ENCODE peak calls at places on chromosomes 13 and 19, in eight cellular contexts. One of them, this sample, is unnamed.

GRCh38 chr19:42363614-42364346 is 26.3 kb downstream of the CNFN start:
- DNase-seq in foreskin keratinocyte: no peak
- DNase-seq in brain microvascular endothelial cell: no peak
- DNase-seq in endothelial cell of umbilical vein: no peak
- DNase-seq in WTC11: no peak
- DNase-seq in heart left ventricle: no peak
- DNase-seq in CD8-positive, alpha-beta T cell: no peak
- DNase-seq in mucosa of descending colon: no peak
- DNase-seq in this sample: no peak

GRCh38 chr13:30618186-30618937 is 642 bp downstream of the USPL1 start:
- DNase-seq in foreskin keratinocyte: no peak
- DNase-seq in brain microvascular endothelial cell: no peak
- DNase-seq in endothelial cell of umbilical vein: peak
- DNase-seq in WTC11: no peak
- DNase-seq in heart left ventricle: peak
- DNase-seq in CD8-positive, alpha-beta T cell: peak
- DNase-seq in mucosa of descending colon: peak
- DNase-seq in this sample: no peak

GRCh38 chr13:68176486-68176885 is 946.4 kb upstream of the PCDH9 start:
- DNase-seq in foreskin keratinocyte: no peak
- DNase-seq in brain microvascular endothelial cell: peak
- DNase-seq in endothelial cell of umbilical vein: peak
- DNase-seq in WTC11: no peak
- DNase-seq in heart left ventricle: no peak
- DNase-seq in CD8-positive, alpha-beta T cell: no peak
- DNase-seq in mucosa of descending colon: no peak
- DNase-seq in this sample: no peak

GRCh38 chr19:16227837-16228636 is 30.3 kb downstream of the AP1M1 start:
- DNase-seq in foreskin keratinocyte: no peak
- DNase-seq in brain microvascular endothelial cell: no peak
- DNase-seq in endothelial cell of umbilical vein: no peak
- DNase-seq in WTC11: no peak
- DNase-seq in heart left ventricle: no peak
- DNase-seq in CD8-positive, alpha-beta T cell: no peak
- DNase-seq in mucosa of descending colon: no peak
- DNase-seq in this sample: no peak

GRCh38 chr13:101424381-101425155 is 8.3 kb upstream of the NALCN start:
- DNase-seq in foreskin keratinocyte: no peak
- DNase-seq in brain microvascular endothelial cell: no peak
- DNase-seq in endothelial cell of umbilical vein: peak
- DNase-seq in WTC11: no peak
- DNase-seq in heart left ventricle: no peak
- DNase-seq in CD8-positive, alpha-beta T cell: no peak
- DNase-seq in mucosa of descending colon: no peak
- DNase-seq in this sample: no peak

GRCh38 chr19:52946322-52947310 is 16.1 kb downstream of the ZNF816 start:
- DNase-seq in foreskin keratinocyte: no peak
- DNase-seq in brain microvascular endothelial cell: no peak
- DNase-seq in endothelial cell of umbilical vein: peak
- DNase-seq in WTC11: peak
- DNase-seq in heart left ventricle: no peak
- DNase-seq in CD8-positive, alpha-beta T cell: no peak
- DNase-seq in mucosa of descending colon: peak
- DNase-seq in this sample: no peak

GRCh38 chr13:97627566-97627965 is 193.6 kb downstream of the RAP2A start:
- DNase-seq in foreskin keratinocyte: no peak
- DNase-seq in brain microvascular endothelial cell: peak
- DNase-seq in endothelial cell of umbilical vein: no peak
- DNase-seq in WTC11: peak
- DNase-seq in heart left ventricle: peak
- DNase-seq in CD8-positive, alpha-beta T cell: no peak
- DNase-seq in mucosa of descending colon: no peak
- DNase-seq in this sample: no peak

GRCh38 chr19:19055701-19056100 is 8.1 kb upstream of the SLC25A42 start:
- DNase-seq in foreskin keratinocyte: no peak
- DNase-seq in brain microvascular endothelial cell: no peak
- DNase-seq in endothelial cell of umbilical vein: no peak
- DNase-seq in WTC11: no peak
- DNase-seq in heart left ventricle: no peak
- DNase-seq in CD8-positive, alpha-beta T cell: no peak
- DNase-seq in mucosa of descending colon: no peak
- DNase-seq in this sample: no peak

GRCh38 chr19:10270180-10270615 is 722 bp upstream of the ICAM1 start:
- DNase-seq in foreskin keratinocyte: no peak
- DNase-seq in brain microvascular endothelial cell: no peak
- DNase-seq in endothelial cell of umbilical vein: no peak
- DNase-seq in WTC11: no peak
- DNase-seq in heart left ventricle: peak
- DNase-seq in CD8-positive, alpha-beta T cell: peak
- DNase-seq in mucosa of descending colon: peak
- DNase-seq in this sample: no peak

GRCh38 chr13:40485611-40486517 is 180.6 kb downstream of the FOXO1 start:
- DNase-seq in foreskin keratinocyte: no peak
- DNase-seq in brain microvascular endothelial cell: no peak
- DNase-seq in endothelial cell of umbilical vein: no peak
- DNase-seq in WTC11: no peak
- DNase-seq in heart left ventricle: no peak
- DNase-seq in CD8-positive, alpha-beta T cell: peak
- DNase-seq in mucosa of descending colon: no peak
- DNase-seq in this sample: no peak

GRCh38 chr13:72457151-72457550 is 270.3 kb downstream of the MZT1 start:
- DNase-seq in foreskin keratinocyte: no peak
- DNase-seq in brain microvascular endothelial cell: no peak
- DNase-seq in endothelial cell of umbilical vein: no peak
- DNase-seq in WTC11: no peak
- DNase-seq in heart left ventricle: no peak
- DNase-seq in CD8-positive, alpha-beta T cell: no peak
- DNase-seq in mucosa of descending colon: no peak
- DNase-seq in this sample: no peak

GRCh38 chr13:20182231-20182846 is 10.4 kb downstream of the GJB2 start:
- DNase-seq in foreskin keratinocyte: no peak
- DNase-seq in brain microvascular endothelial cell: peak
- DNase-seq in endothelial cell of umbilical vein: peak
- DNase-seq in WTC11: peak
- DNase-seq in heart left ventricle: peak
- DNase-seq in CD8-positive, alpha-beta T cell: peak
- DNase-seq in mucosa of descending colon: no peak
- DNase-seq in this sample: no peak

GRCh38 chr13:32048816-32049215 is 17.2 kb downstream of the FRY start:
- DNase-seq in foreskin keratinocyte: no peak
- DNase-seq in brain microvascular endothelial cell: no peak
- DNase-seq in endothelial cell of umbilical vein: peak
- DNase-seq in WTC11: no peak
- DNase-seq in heart left ventricle: no peak
- DNase-seq in CD8-positive, alpha-beta T cell: no peak
- DNase-seq in mucosa of descending colon: no peak
- DNase-seq in this sample: no peak

GRCh38 chr13:99218969-99219368 is 18.3 kb downstream of the UBAC2 start:
- DNase-seq in foreskin keratinocyte: no peak
- DNase-seq in brain microvascular endothelial cell: no peak
- DNase-seq in endothelial cell of umbilical vein: no peak
- DNase-seq in WTC11: no peak
- DNase-seq in heart left ventricle: no peak
- DNase-seq in CD8-positive, alpha-beta T cell: peak
- DNase-seq in mucosa of descending colon: no peak
- DNase-seq in this sample: no peak

GRCh38 chr19:3699071-3699740 is 1.1 kb downstream of the PIP5K1C start:
- DNase-seq in foreskin keratinocyte: peak
- DNase-seq in brain microvascular endothelial cell: no peak
- DNase-seq in endothelial cell of umbilical vein: peak
- DNase-seq in WTC11: no peak
- DNase-seq in heart left ventricle: peak
- DNase-seq in CD8-positive, alpha-beta T cell: no peak
- DNase-seq in mucosa of descending colon: peak
- DNase-seq in this sample: no peak

GRCh38 chr19:47848871-47849473 is 10.1 kb upstream of the TPRX2 start:
- DNase-seq in foreskin keratinocyte: no peak
- DNase-seq in brain microvascular endothelial cell: peak
- DNase-seq in endothelial cell of umbilical vein: no peak
- DNase-seq in WTC11: peak
- DNase-seq in heart left ventricle: no peak
- DNase-seq in CD8-positive, alpha-beta T cell: no peak
- DNase-seq in mucosa of descending colon: no peak
- DNase-seq in this sample: no peak

GRCh38 chr13:25847635-25848616 is 203.9 kb downstream of the SHISA2 start:
- DNase-seq in foreskin keratinocyte: no peak
- DNase-seq in brain microvascular endothelial cell: no peak
- DNase-seq in endothelial cell of umbilical vein: no peak
- DNase-seq in WTC11: no peak
- DNase-seq in heart left ventricle: no peak
- DNase-seq in CD8-positive, alpha-beta T cell: no peak
- DNase-seq in mucosa of descending colon: no peak
- DNase-seq in this sample: no peak

DNA sequence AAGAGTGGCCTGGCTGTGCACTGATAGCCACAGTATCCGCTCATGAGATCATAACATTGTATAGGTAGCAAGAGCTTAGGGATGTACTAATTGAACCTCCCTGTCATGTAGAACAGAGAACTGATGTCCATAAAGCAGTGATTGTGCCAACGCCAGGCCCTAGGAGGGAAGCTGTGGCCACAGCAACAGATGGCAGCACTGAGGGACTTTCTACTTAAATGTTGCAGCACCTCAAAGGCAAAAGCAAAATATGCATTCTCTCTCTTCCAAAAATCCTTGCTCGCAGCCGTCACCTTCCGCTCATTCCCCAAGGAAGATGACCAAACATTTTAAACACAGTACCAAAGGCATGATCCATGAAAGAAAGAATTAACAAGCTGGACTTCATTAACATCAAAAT is 32.3 kb downstream of the COL4A1 start:
- DNase-seq in foreskin keratinocyte: no peak
- DNase-seq in brain microvascular endothelial cell: no peak
- DNase-seq in endothelial cell of umbilical vein: no peak
- DNase-seq in WTC11: no peak
- DNase-seq in heart left ventricle: peak
- DNase-seq in CD8-positive, alpha-beta T cell: no peak
- DNase-seq in mucosa of descending colon: no peak
- DNase-seq in this sample: no peak
- TF ChIP-seq CTCF in foreskin keratinocyte: peak
- TF ChIP-seq CTCF in brain microvascular endothelial cell: peak
- TF ChIP-seq CTCF in endothelial cell of umbilical vein: no peak
- TF ChIP-seq CTCF in WTC11: no peak
- TF ChIP-seq CTCF in heart left ventricle: peak
- TF ChIP-seq CTCF in CD8-positive, alpha-beta T cell: no peak
- TF ChIP-seq CTCF in mucosa of descending colon: no peak
- TF ChIP-seq CTCF in this sample: peak

DNA sequence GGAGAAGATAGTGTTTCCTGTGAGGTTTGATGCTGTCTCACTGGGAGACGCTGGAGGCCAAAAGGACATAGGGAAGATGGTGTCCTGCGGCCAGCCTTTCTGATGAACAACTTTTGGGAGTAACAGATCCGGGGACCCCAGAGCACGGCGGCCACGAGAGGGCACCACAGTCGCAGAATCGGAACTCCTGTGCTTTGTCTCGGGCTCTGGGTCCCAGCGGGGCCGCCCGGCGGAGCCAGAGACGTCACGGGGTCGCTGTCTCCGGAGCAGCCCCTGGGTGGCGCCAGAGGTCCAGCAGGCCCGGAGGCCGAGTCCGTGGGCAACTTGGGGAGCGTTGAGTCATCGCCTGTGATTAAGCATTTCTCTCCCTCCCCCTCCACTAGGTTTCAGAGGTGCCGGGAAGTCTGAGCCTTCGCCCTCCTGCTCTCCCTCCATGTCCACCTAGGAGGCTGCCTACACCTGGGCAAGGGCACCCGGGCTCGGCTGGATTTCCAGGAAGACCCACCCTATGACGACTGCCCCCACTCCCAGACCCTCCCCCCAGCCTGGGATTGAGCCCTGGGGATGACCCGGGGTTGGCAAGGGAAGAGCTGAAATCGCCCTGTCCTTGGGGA is 3.2 kb downstream of the NANOS3 start:
- DNase-seq in foreskin keratinocyte: peak
- DNase-seq in brain microvascular endothelial cell: peak
- DNase-seq in endothelial cell of umbilical vein: peak
- DNase-seq in WTC11: peak
- DNase-seq in heart left ventricle: peak
- DNase-seq in CD8-positive, alpha-beta T cell: peak
- DNase-seq in mucosa of descending colon: peak
- DNase-seq in this sample: peak
- TF ChIP-seq CTCF in foreskin keratinocyte: peak
- TF ChIP-seq CTCF in brain microvascular endothelial cell: peak
- TF ChIP-seq CTCF in endothelial cell of umbilical vein: peak
- TF ChIP-seq CTCF in WTC11: peak
- TF ChIP-seq CTCF in heart left ventricle: peak
- TF ChIP-seq CTCF in CD8-positive, alpha-beta T cell: peak
- TF ChIP-seq CTCF in mucosa of descending colon: peak
- TF ChIP-seq CTCF in this sample: peak

GRCh38 chr19:46722004-46722380 is 5.1 kb upstream of the PRKD2 start:
- DNase-seq in foreskin keratinocyte: no peak
- DNase-seq in brain microvascular endothelial cell: no peak
- DNase-seq in endothelial cell of umbilical vein: no peak
- DNase-seq in WTC11: no peak
- DNase-seq in heart left ventricle: no peak
- DNase-seq in CD8-positive, alpha-beta T cell: no peak
- DNase-seq in mucosa of descending colon: no peak
- DNase-seq in this sample: no peak

GRCh38 chr19:46720516-46721239 is 3.8 kb upstream of the PRKD2 start:
- DNase-seq in foreskin keratinocyte: no peak
- DNase-seq in brain microvascular endothelial cell: no peak
- DNase-seq in endothelial cell of umbilical vein: no peak
- DNase-seq in WTC11: no peak
- DNase-seq in heart left ventricle: no peak
- DNase-seq in CD8-positive, alpha-beta T cell: no peak
- DNase-seq in mucosa of descending colon: no peak
- DNase-seq in this sample: no peak

GRCh38 chr19:46719629-46720515 is 3.0 kb upstream of the PRKD2 start:
- DNase-seq in foreskin keratinocyte: no peak
- DNase-seq in brain microvascular endothelial cell: no peak
- DNase-seq in endothelial cell of umbilical vein: no peak
- DNase-seq in WTC11: no peak
- DNase-seq in heart left ventricle: no peak
- DNase-seq in CD8-positive, alpha-beta T cell: no peak
- DNase-seq in mucosa of descending colon: no peak
- DNase-seq in this sample: no peak

GRCh38 chr19:46722421-46723022 is 5.6 kb upstream of the PRKD2 start:
- DNase-seq in foreskin keratinocyte: no peak
- DNase-seq in brain microvascular endothelial cell: no peak
- DNase-seq in endothelial cell of umbilical vein: no peak
- DNase-seq in WTC11: no peak
- DNase-seq in heart left ventricle: no peak
- DNase-seq in CD8-positive, alpha-beta T cell: no peak
- DNase-seq in mucosa of descending colon: peak
- DNase-seq in this sample: no peak

GRCh38 chr19:46721269-46722003 is 4.5 kb upstream of the PRKD2 start:
- DNase-seq in foreskin keratinocyte: no peak
- DNase-seq in brain microvascular endothelial cell: no peak
- DNase-seq in endothelial cell of umbilical vein: no peak
- DNase-seq in WTC11: peak
- DNase-seq in heart left ventricle: no peak
- DNase-seq in CD8-positive, alpha-beta T cell: no peak
- DNase-seq in mucosa of descending colon: no peak
- DNase-seq in this sample: no peak
- TF ChIP-seq CTCF in foreskin keratinocyte: no peak
- TF ChIP-seq CTCF in brain microvascular endothelial cell: peak
- TF ChIP-seq CTCF in endothelial cell of umbilical vein: no peak
- TF ChIP-seq CTCF in WTC11: peak
- TF ChIP-seq CTCF in heart left ventricle: no peak
- TF ChIP-seq CTCF in CD8-positive, alpha-beta T cell: no peak
- TF ChIP-seq CTCF in mucosa of descending colon: no peak
- TF ChIP-seq CTCF in this sample: no peak

GRCh38 chr13:80361883-80362327 is 21.0 kb upstream of the SPRY2 start:
- DNase-seq in foreskin keratinocyte: no peak
- DNase-seq in brain microvascular endothelial cell: peak
- DNase-seq in endothelial cell of umbilical vein: peak
- DNase-seq in WTC11: no peak
- DNase-seq in heart left ventricle: no peak
- DNase-seq in CD8-positive, alpha-beta T cell: no peak
- DNase-seq in mucosa of descending colon: no peak
- DNase-seq in this sample: no peak
- TF ChIP-seq CTCF in foreskin keratinocyte: peak
- TF ChIP-seq CTCF in brain microvascular endothelial cell: peak
- TF ChIP-seq CTCF in endothelial cell of umbilical vein: no peak
- TF ChIP-seq CTCF in WTC11: no peak
- TF ChIP-seq CTCF in heart left ventricle: no peak
- TF ChIP-seq CTCF in CD8-positive, alpha-beta T cell: no peak
- TF ChIP-seq CTCF in mucosa of descending colon: no peak
- TF ChIP-seq CTCF in this sample: no peak

This sample was measured in thoracic aorta.